ENCODE peak calls at places on chromosomes 13 and 19, in eight cellular contexts. O, D, G, F, W, U, J and C are unnamed samples.

GRCh38 chr13:34065915-34066314 is 248.0 kb downstream of the RFC3 start:
- DNase-seq in G (no peak), F (no peak), W (no peak), U (no peak), D (no peak), O (no peak), J (no peak), C (no peak)

GRCh38 chr13:107023335-107023734 is 455.4 kb upstream of the ARGLU1 start:
- DNase-seq in D (no peak), U (no peak), W (no peak), F (no peak), J (no peak), O (no peak), G (peak; percentile 56), C (no peak)

GRCh38 chr13:110155072-110155471 is 151.9 kb downstream of the COL4A1 start:
- DNase-seq in O (no peak), D (no peak), W (no peak), G (peak; percentile 95), F (no peak), U (no peak), J (no peak), C (no peak)

GRCh38 chr19:13839193-13839937 is 37.6 kb upstream of the NANOS3 start:
- DNase-seq in U (peak; percentile 84), O (peak; percentile 77), J (peak; percentile 97), G (peak; percentile 88), F (peak; percentile 85), D (peak; percentile 79), W (peak; percentile 96), C (peak; percentile 87)

GRCh38 chr19:2805991-2806649 is 13.5 kb upstream of the ZNF554 start:
- DNase-seq in W (no peak), G (no peak), J (peak; percentile 49), U (no peak), O (no peak), F (no peak), D (no peak), C (no peak)

GRCh38 chr13:98626298-98626940 is 49.5 kb upstream of the STK24 start:
- DNase-seq in D (no peak), W (no peak), F (no peak), U (no peak), O (no peak), J (no peak), G (no peak), C (no peak)

GRCh38 chr13:114102521-114103288 is 29.7 kb downstream of the RASA3 start:
- DNase-seq in G (peak; percentile 48), D (peak; percentile 10), W (peak; percentile 71), F (peak; percentile 17), O (peak; percentile 53), U (no peak), J (peak; percentile 65), C (no peak)

GRCh38 chr13:39892731-39893293 is 237.3 kb downstream of the COG6 start:
- DNase-seq in G (no peak), W (no peak), U (no peak), F (peak; percentile 23), D (no peak), O (no peak), J (peak; percentile 62), C (no peak)

GRCh38 chr13:37984357-37984756 is 114.8 kb upstream of the TRPC4 start:
- DNase-seq in O (no peak), D (no peak), W (no peak), F (no peak), J (no peak), U (no peak), G (peak; percentile 57), C (no peak)

GRCh38 chr19:14629557-14629956 is 45.1 kb downstream of the ADGRE3 start:
- DNase-seq in J (no peak), F (no peak), G (no peak), D (no peak), W (no peak), U (no peak), O (no peak), C (no peak)

GRCh38 chr13:35787937-35788336 is 311.4 kb upstream of the MAB21L1 start:
- DNase-seq in O (no peak), G (no peak), W (no peak), F (no peak), D (no peak), U (no peak), J (no peak), C (no peak)

GRCh38 chr19:4499855-4500254 is 18.4 kb downstream of the PLIN4 start:
- DNase-seq in G (no peak), F (no peak), O (no peak), W (no peak), J (no peak), U (no peak), D (no peak), C (no peak)

GRCh38 chr13:85497652-85498051 is 301.6 kb downstream of the SLITRK6 start:
- DNase-seq in O (no peak), F (no peak), W (no peak), G (no peak), U (no peak), J (no peak), D (no peak), C (no peak)

GRCh38 chr19:22919946-22920345 is 83.0 kb downstream of the ZNF728 start:
- DNase-seq in D (no peak), J (no peak), O (no peak), F (no peak), G (no peak), U (no peak), W (no peak), C (no peak)

GRCh38 chr13:37608750-37609339 is 10.3 kb upstream of the POSTN start:
- DNase-seq in D (no peak), F (no peak), G (no peak), W (no peak), U (no peak), J (no peak), O (no peak), C (no peak)

GRCh38 chr13:21976159-21976558 is 305.3 kb downstream of the FGF9 start:
- DNase-seq in O (no peak), G (peak; percentile 66), U (no peak), J (no peak), F (no peak), D (no peak), W (no peak), C (no peak)

GRCh38 chr19:2462635-2463421 is 6.1 kb upstream of the LMNB2 start:
- DNase-seq in D (peak; percentile 86), F (no peak), O (peak; percentile 81), J (peak; percentile 96), W (peak; percentile 90), U (no peak), G (peak; percentile 99), C (peak; percentile 88)

GRCh38 chr13:52686381-52686780 is 33.7 kb downstream of the SUGT1 start:
- DNase-seq in O (no peak), W (no peak), D (no peak), G (no peak), J (no peak), F (no peak), U (no peak), C (no peak)

DNA sequence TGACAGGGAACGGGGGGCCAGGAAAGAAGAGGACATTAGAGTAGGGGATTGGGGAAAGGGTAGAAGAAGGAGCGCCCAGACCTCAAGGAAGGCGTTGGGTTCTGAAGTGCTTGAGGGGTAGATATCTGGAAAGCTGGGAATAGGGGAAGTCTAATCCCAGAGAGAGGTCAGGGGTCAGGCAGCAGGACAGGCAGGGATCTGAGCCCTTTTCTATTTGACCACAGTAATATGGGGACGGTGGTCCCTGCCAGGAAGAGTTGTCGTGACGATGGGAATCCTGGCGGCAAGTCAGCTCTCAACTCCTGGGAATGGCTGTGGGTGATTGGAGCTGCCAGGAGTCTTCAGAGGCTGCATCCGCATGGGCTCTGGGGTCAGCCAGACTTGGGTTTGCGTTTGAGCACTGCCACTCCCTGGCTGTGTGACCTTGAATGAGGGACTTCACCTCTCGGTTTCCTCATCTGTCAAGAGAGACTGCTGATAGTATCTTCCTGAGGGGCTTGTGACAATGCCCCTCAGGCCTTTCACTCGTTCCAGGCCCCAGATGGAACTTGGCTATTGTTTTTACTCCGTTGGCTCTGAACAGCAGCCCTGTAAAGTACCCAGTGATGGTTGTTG is 1.3 kb downstream of the AP2A1 start:
- DNase-seq in F (no peak), W (no peak), J (no peak), O (no peak), D (no peak), U (no peak), G (no peak), C (no peak)
- H3K4me3 ChIP-seq in F (peak overlapping the region; percentile 74), W (peak overlapping the region; percentile 94), J (peak overlapping the region; percentile 56), O (peak overlapping the region; percentile 70), D (no peak overlapping the region), U (peak overlapping the region; percentile 78), G (peak overlapping the region; percentile 97), C (peak overlapping the region; percentile 67)

GRCh38 chr19:5624154-5624663 is 1.3 kb downstream of the SAFB start:
- DNase-seq in D (peak; percentile 59), J (peak; percentile 68), G (peak; percentile 45), F (no peak), O (peak; percentile 73), U (no peak), W (no peak), C (peak; percentile 58)

GRCh38 chr19:5623397-5624153 is 692 bp downstream of the SAFB start:
- DNase-seq in F (peak; percentile 24), W (no peak), O (no peak), G (peak; percentile 47), D (peak; percentile 20), J (peak; percentile 56), U (no peak), C (peak; percentile 31)

GRCh38 chr19:5627395-5627904 is 4.6 kb downstream of the SAFB start:
- DNase-seq in U (no peak), W (no peak), G (peak; percentile 55), F (peak; percentile 31), J (peak; percentile 73), O (no peak), D (peak; percentile 30), C (peak; percentile 56)

GRCh38 chr19:5624741-5625140 is 1.9 kb downstream of the SAFB start:
- DNase-seq in J (no peak), U (no peak), F (no peak), G (no peak), W (no peak), O (no peak), D (no peak), C (no peak)

GRCh38 chr19:5625641-5626040 is 2.8 kb downstream of the SAFB start:
- DNase-seq in U (no peak), D (no peak), J (no peak), F (no peak), O (no peak), G (no peak), W (no peak), C (no peak)
- H3K4me1 ChIP-seq in U (peaks cover 60% of the 10 kb centered on the region), D (peaks cover 54% of the 10 kb centered on the region), J (peaks cover 21% of the 10 kb centered on the region), F (peaks cover 56% of the 10 kb centered on the region), O (peaks cover 33% of the 10 kb centered on the region), G (peaks cover 10% of the 10 kb centered on the region), W (peaks cover 65% of the 10 kb centered on the region), C (peaks cover 6% of the 10 kb centered on the region)

DNA sequence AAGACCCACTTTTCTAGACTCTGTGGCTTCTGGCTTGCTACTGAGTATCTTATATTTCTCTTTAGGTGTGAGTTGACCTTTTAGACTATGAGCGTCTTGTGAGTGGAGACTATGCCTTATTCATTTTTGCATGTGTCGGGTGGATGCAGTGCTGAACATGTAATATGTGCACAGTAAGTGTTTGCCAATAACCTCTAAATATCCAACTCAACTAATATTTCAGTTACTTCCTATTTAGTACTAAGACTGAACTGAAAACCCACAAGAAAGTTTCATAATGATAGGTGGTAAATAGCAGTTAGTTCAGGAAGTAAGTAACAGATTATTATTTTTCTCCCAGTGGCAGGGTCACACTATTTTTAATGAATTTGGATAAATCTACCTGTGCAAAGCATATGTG is 269.3 kb downstream of the KCNRG start:
- DNase-seq in J (no peak), U (no peak), F (no peak), W (no peak), O (no peak), G (no peak), D (no peak), C (no peak)
- H3K4me3 ChIP-seq in J (no peak overlapping the region), U (no peak overlapping the region), F (no peak overlapping the region), W (no peak overlapping the region), O (no peak overlapping the region), G (no peak overlapping the region), D (no peak overlapping the region), C (no peak overlapping the region)

GRCh38 chr13:30679483-30680330 is 55.6 kb upstream of the ALOX5AP start:
- DNase-seq in F (no peak), W (no peak), D (no peak), G (peak; percentile 77), U (no peak), J (no peak), O (no peak), C (no peak)
- H3K4me1 ChIP-seq in F (no peaks in the 10 kb centered on the region), W (peaks cover 10% of the 10 kb centered on the region), D (no peaks in the 10 kb centered on the region), G (no peaks in the 10 kb centered on the region), U (no peaks in the 10 kb centered on the region), J (no peaks in the 10 kb centered on the region), O (no peaks in the 10 kb centered on the region), C (no peaks in the 10 kb centered on the region)